ENCODE peak calls at places on chromosomes 4 and X, in six cellular contexts. One of them, this sample, is unnamed.

GRCh38 chrX:41116948-41117347 is 31.7 kb downstream of the USP9X start:
- DNase-seq in H1: no peak
- DNase-seq in H9: no peak
- DNase-seq in mesenchymal stem cell: no peak
- DNase-seq in neuronal stem cell: no peak
- DNase-seq in IMR-90: no peak
- DNase-seq in this sample: no peak

GRCh38 chr4:74501579-74501978 is 56.6 kb downstream of the AREG start:
- DNase-seq in mesenchymal stem cell: peak; percentile 88
- DNase-seq in neuronal stem cell: no peak
- DNase-seq in IMR-90: peak; percentile 95
- DNase-seq in H9: no peak
- DNase-seq in H1: no peak
- DNase-seq in this sample: no peak

GRCh38 chr4:55012363-55013255 is 112.8 kb downstream of the KDR start:
- DNase-seq in mesenchymal stem cell: no peak
- DNase-seq in H9: no peak
- DNase-seq in IMR-90: no peak
- DNase-seq in H1: no peak
- DNase-seq in neuronal stem cell: no peak
- DNase-seq in this sample: no peak

GRCh38 chrX:27840881-27841280 is 33.1 kb downstream of the MAGEB10 start:
- DNase-seq in mesenchymal stem cell: no peak
- DNase-seq in neuronal stem cell: no peak
- DNase-seq in IMR-90: no peak
- DNase-seq in H1: no peak
- DNase-seq in H9: no peak
- DNase-seq in this sample: peak; percentile 48

GRCh38 chr4:119284876-119285611 is 36.9 kb downstream of the FABP2 start:
- DNase-seq in H9: no peak
- DNase-seq in H1: no peak
- DNase-seq in IMR-90: peak; percentile 34
- DNase-seq in neuronal stem cell: no peak
- DNase-seq in mesenchymal stem cell: peak; percentile 70
- DNase-seq in this sample: no peak

GRCh38 chrX:56728321-56728720 is 722 bp upstream of the NBDY start:
- DNase-seq in neuronal stem cell: no peak
- DNase-seq in mesenchymal stem cell: no peak
- DNase-seq in H1: no peak
- DNase-seq in IMR-90: no peak
- DNase-seq in H9: no peak
- DNase-seq in this sample: no peak

GRCh38 chrX:22118161-22118830 is 86.2 kb downstream of the PHEX start:
- DNase-seq in H1: no peak
- DNase-seq in IMR-90: peak; percentile 23
- DNase-seq in H9: no peak
- DNase-seq in neuronal stem cell: no peak
- DNase-seq in mesenchymal stem cell: peak; percentile 53
- DNase-seq in this sample: no peak

GRCh38 chr4:99843413-99843812 is 26.8 kb downstream of the DAPP1 start:
- DNase-seq in IMR-90: no peak
- DNase-seq in H9: no peak
- DNase-seq in mesenchymal stem cell: no peak
- DNase-seq in neuronal stem cell: no peak
- DNase-seq in H1: no peak
- DNase-seq in this sample: no peak

GRCh38 chrX:108437354-108437753 is 868 bp downstream of the COL4A6 start:
- DNase-seq in IMR-90: no peak
- DNase-seq in H1: no peak
- DNase-seq in mesenchymal stem cell: peak; percentile 14
- DNase-seq in neuronal stem cell: no peak
- DNase-seq in H9: no peak
- DNase-seq in this sample: no peak

GRCh38 chr4:109029987-109030386 is 267.1 kb upstream of the ETNPPL start:
- DNase-seq in H1: no peak
- DNase-seq in neuronal stem cell: no peak
- DNase-seq in H9: no peak
- DNase-seq in IMR-90: no peak
- DNase-seq in mesenchymal stem cell: no peak
- DNase-seq in this sample: no peak

GRCh38 chr4:99677161-99677560 is 19.5 kb upstream of the C4orf54 start:
- DNase-seq in IMR-90: no peak
- DNase-seq in neuronal stem cell: no peak
- DNase-seq in H9: no peak
- DNase-seq in mesenchymal stem cell: no peak
- DNase-seq in H1: no peak
- DNase-seq in this sample: no peak

GRCh38 chr4:76998251-76998901 is 48.8 kb downstream of the SEPTIN11 start:
- DNase-seq in mesenchymal stem cell: peak; percentile 78
- DNase-seq in H9: no peak
- DNase-seq in neuronal stem cell: no peak
- DNase-seq in IMR-90: peak; percentile 75
- DNase-seq in H1: no peak
- DNase-seq in this sample: peak; percentile 81

GRCh38 chr4:141771889-141772830 is 135.8 kb downstream of the IL15 start:
- DNase-seq in mesenchymal stem cell: no peak
- DNase-seq in H1: no peak
- DNase-seq in IMR-90: no peak
- DNase-seq in neuronal stem cell: no peak
- DNase-seq in H9: no peak
- DNase-seq in this sample: no peak

GRCh38 chr4:122152699-122153328 is 683 bp downstream of the BLTP1 start:
- DNase-seq in H9: peak; percentile 63
- DNase-seq in neuronal stem cell: no peak
- DNase-seq in mesenchymal stem cell: peak; percentile 53
- DNase-seq in IMR-90: peak; percentile 25
- DNase-seq in H1: no peak
- DNase-seq in this sample: peak; percentile 57

GRCh38 chr4:1532549-1533395 is 126.5 kb upstream of the NKX1-1 start:
- DNase-seq in mesenchymal stem cell: no peak
- DNase-seq in H9: no peak
- DNase-seq in H1: no peak
- DNase-seq in neuronal stem cell: no peak
- DNase-seq in IMR-90: no peak
- DNase-seq in this sample: no peak

GRCh38 chr4:164596318-164596878 is 157.5 kb upstream of the SMIM31 start:
- DNase-seq in neuronal stem cell: no peak
- DNase-seq in IMR-90: no peak
- DNase-seq in H9: no peak
- DNase-seq in mesenchymal stem cell: no peak
- DNase-seq in H1: no peak
- DNase-seq in this sample: no peak

GRCh38 chr4:28435346-28435745 is 1574.7 kb downstream of the STIM2 start:
- DNase-seq in H1: no peak
- DNase-seq in IMR-90: peak; percentile 30
- DNase-seq in H9: no peak
- DNase-seq in mesenchymal stem cell: peak; percentile 6
- DNase-seq in neuronal stem cell: no peak
- DNase-seq in this sample: peak; percentile 25

GRCh38 chr4:66887061-66887460 is 658.2 kb downstream of the CENPC start:
- DNase-seq in neuronal stem cell: no peak
- DNase-seq in H9: no peak
- DNase-seq in IMR-90: no peak
- DNase-seq in mesenchymal stem cell: no peak
- DNase-seq in H1: no peak
- DNase-seq in this sample: no peak

GRCh38 chrX:71184803-71185495 is 38.1 kb upstream of the GJB1 start:
- DNase-seq in H1: no peak
- DNase-seq in H9: no peak
- DNase-seq in mesenchymal stem cell: no peak
- DNase-seq in IMR-90: no peak
- DNase-seq in neuronal stem cell: no peak
- DNase-seq in this sample: no peak

GRCh38 chr4:186557061-186557460 is 1.7 kb upstream of the MTNR1A start:
- DNase-seq in neuronal stem cell: no peak
- DNase-seq in H1: no peak
- DNase-seq in H9: no peak
- DNase-seq in mesenchymal stem cell: no peak
- DNase-seq in IMR-90: no peak
- DNase-seq in this sample: no peak

GRCh38 chrX:120719622-120720021 is 89.8 kb upstream of the C1GALT1C1 start:
- DNase-seq in neuronal stem cell: no peak
- DNase-seq in IMR-90: no peak
- DNase-seq in mesenchymal stem cell: no peak
- DNase-seq in H9: no peak
- DNase-seq in H1: no peak
- DNase-seq in this sample: no peak

GRCh38 chr4:52862605-52863236 is 604 bp downstream of the RASL11B start:
- DNase-seq in neuronal stem cell: no peak
- DNase-seq in IMR-90: no peak
- DNase-seq in H9: no peak
- DNase-seq in H1: no peak
- DNase-seq in mesenchymal stem cell: no peak
- DNase-seq in this sample: peak; percentile 29
- H3K23ac ChIP-seq in neuronal stem cell: peak overlapping the region; percentile 87
- H3K23ac ChIP-seq in IMR-90: peak overlapping the region; percentile 67
- H3K23ac ChIP-seq in H9: no peak overlapping the region
- H3K23ac ChIP-seq in H1: no peak overlapping the region
- H3K23ac ChIP-seq in mesenchymal stem cell: peak overlapping the region; percentile 84
- H3K23ac ChIP-seq in this sample: peak overlapping the region; percentile 90

GRCh38 chr4:113945906-113946305 is 33.5 kb downstream of the ARSJ start:
- DNase-seq in IMR-90: peak; percentile 71
- DNase-seq in neuronal stem cell: no peak
- DNase-seq in H9: no peak
- DNase-seq in mesenchymal stem cell: no peak
- DNase-seq in H1: no peak
- DNase-seq in this sample: no peak

GRCh38 chr4:113941836-113942235 is 37.6 kb downstream of the ARSJ start:
- DNase-seq in H1: no peak
- DNase-seq in IMR-90: no peak
- DNase-seq in mesenchymal stem cell: no peak
- DNase-seq in H9: no peak
- DNase-seq in neuronal stem cell: no peak
- DNase-seq in this sample: peak; percentile 51

GRCh38 chr4:113943863-113944262 is 35.6 kb downstream of the ARSJ start:
- DNase-seq in neuronal stem cell: no peak
- DNase-seq in H9: no peak
- DNase-seq in IMR-90: peak; percentile 50
- DNase-seq in mesenchymal stem cell: no peak
- DNase-seq in H1: no peak
- DNase-seq in this sample: no peak

GRCh38 chr4:113947484-113947883 is 32.0 kb downstream of the ARSJ start:
- DNase-seq in IMR-90: no peak
- DNase-seq in neuronal stem cell: no peak
- DNase-seq in H1: no peak
- DNase-seq in mesenchymal stem cell: no peak
- DNase-seq in H9: no peak
- DNase-seq in this sample: no peak

DNA sequence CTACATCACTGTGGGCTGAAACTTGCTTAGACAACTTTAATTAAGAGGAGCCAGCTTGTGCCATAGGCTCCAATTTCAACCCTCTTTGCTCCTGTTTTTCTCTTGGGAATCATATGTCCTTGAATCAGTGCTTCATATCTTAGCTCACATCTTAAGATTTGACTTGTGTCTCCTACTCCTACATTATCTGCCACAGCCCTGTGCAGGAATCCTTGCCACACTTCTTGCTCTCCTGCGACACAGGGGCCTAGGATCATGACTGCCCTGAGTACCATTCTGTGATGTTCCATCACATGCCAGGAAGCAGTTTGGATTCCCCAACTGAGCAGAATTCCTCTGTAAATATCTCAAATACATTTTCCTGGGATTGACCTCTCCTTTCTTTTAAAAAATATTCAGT is 36.4 kb downstream of the ARSJ start:
- DNase-seq in mesenchymal stem cell: no peak
- DNase-seq in neuronal stem cell: no peak
- DNase-seq in H1: no peak
- DNase-seq in H9: no peak
- DNase-seq in IMR-90: no peak
- DNase-seq in this sample: no peak
- H3K23ac ChIP-seq in mesenchymal stem cell: no peak overlapping the region
- H3K23ac ChIP-seq in neuronal stem cell: no peak overlapping the region
- H3K23ac ChIP-seq in H1: no peak overlapping the region
- H3K23ac ChIP-seq in H9: no peak overlapping the region
- H3K23ac ChIP-seq in IMR-90: peak overlapping the region; percentile 68
- H3K23ac ChIP-seq in this sample: no peak overlapping the region

DNA sequence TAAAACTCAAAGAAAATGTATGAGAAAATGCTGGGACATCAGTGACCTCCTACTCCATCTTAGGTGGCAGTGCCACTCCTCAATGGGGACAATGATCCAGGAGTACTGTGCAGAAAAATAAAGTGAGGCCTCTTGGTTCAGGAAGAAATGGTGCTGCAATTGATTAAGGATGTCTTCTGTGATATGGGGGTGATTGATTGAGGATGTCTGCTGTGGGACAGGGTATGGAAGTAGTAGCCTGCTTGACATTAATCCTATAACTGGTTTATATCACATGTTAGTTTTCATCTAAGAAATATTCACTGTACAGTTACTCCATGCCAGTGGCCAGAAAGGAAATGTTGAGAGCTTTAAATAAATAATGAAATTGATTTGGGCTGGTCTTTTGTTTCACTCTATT is 20.5 kb downstream of the OTOP1 start:
- DNase-seq in neuronal stem cell: no peak
- DNase-seq in IMR-90: no peak
- DNase-seq in mesenchymal stem cell: no peak
- DNase-seq in H1: no peak
- DNase-seq in H9: no peak
- DNase-seq in this sample: no peak
- H3K23ac ChIP-seq in neuronal stem cell: no peak overlapping the region
- H3K23ac ChIP-seq in IMR-90: no peak overlapping the region
- H3K23ac ChIP-seq in mesenchymal stem cell: no peak overlapping the region
- H3K23ac ChIP-seq in H1: no peak overlapping the region
- H3K23ac ChIP-seq in H9: no peak overlapping the region
- H3K23ac ChIP-seq in this sample: no peak overlapping the region

GRCh38 chr4:117835566-117835965 is 198.7 kb upstream of the NDST3 start:
- DNase-seq in neuronal stem cell: no peak
- DNase-seq in H1: no peak
- DNase-seq in H9: no peak
- DNase-seq in IMR-90: no peak
- DNase-seq in mesenchymal stem cell: no peak
- DNase-seq in this sample: no peak

DNA sequence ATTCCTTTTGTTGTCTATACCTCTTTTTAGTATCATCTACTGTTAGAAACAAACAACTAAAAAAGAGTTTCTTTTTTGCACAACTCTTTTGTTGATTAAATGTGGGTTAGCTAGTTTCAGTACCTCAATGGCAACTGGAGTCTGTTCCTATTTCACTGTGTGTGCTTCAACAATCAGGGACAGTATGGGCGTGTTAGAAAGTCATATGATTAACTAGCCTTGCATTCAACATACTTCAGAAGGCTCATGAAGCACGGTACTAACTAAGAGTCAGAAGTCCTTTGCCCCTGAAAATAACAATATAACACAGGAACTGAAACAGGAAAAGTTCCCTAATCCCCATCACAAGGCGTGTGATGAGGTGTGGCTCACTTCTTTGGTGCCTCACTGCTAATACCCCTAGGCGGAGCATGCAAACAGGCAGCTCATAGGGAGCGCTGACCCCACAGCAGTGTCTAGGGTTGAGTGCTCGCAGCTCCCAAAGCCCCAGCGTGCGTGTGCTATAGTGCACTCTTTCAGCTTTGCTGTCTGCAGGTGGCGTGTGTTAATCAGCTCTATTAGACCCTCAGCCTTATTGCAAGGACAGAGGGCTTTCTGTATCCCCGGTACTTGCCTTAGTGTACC is 203.1 kb upstream of the NDST3 start:
- DNase-seq in neuronal stem cell: no peak
- DNase-seq in H9: no peak
- DNase-seq in IMR-90: no peak
- DNase-seq in H1: no peak
- DNase-seq in mesenchymal stem cell: no peak
- DNase-seq in this sample: no peak
- H3K23ac ChIP-seq in neuronal stem cell: no peak overlapping the region
- H3K23ac ChIP-seq in H9: no peak overlapping the region
- H3K23ac ChIP-seq in IMR-90: no peak overlapping the region
- H3K23ac ChIP-seq in H1: no peak overlapping the region
- H3K23ac ChIP-seq in mesenchymal stem cell: no peak overlapping the region
- H3K23ac ChIP-seq in this sample: no peak overlapping the region

GRCh38 chr4:13647012-13647411 is 19.5 kb upstream of the BOD1L1 start:
- DNase-seq in H1: no peak
- DNase-seq in neuronal stem cell: no peak
- DNase-seq in mesenchymal stem cell: no peak
- DNase-seq in IMR-90: no peak
- DNase-seq in H9: no peak
- DNase-seq in this sample: no peak
- H3K23ac ChIP-seq in H1: no peak overlapping the region
- H3K23ac ChIP-seq in neuronal stem cell: no peak overlapping the region
- H3K23ac ChIP-seq in mesenchymal stem cell: no peak overlapping the region
- H3K23ac ChIP-seq in IMR-90: peak overlapping the region; percentile 29
- H3K23ac ChIP-seq in H9: no peak overlapping the region
- H3K23ac ChIP-seq in this sample: no peak overlapping the region